ENCODE peak calls at places on chromosome 5, in nine cellular contexts. O, T, J, A, G, C, Z, D and U are unnamed samples.
A peak's percentile ranks its signal among the peaks of the same experiment; 100 is the strongest.

GRCh38 chr5:56552612-56553268 is 262.6 kb upstream of the MAP3K1 start:
- DNase-seq in O (no peak), T (no peak), J (no peak), A (no peak), G (no peak), C (no peak), Z (no peak), D (no peak), U (no peak)

GRCh38 chr5:9507974-9508373 is 37.9 kb downstream of the SEMA5A start:
- DNase-seq in O (no peak), T (no peak), J (no peak), A (no peak), G (no peak), C (no peak), Z (no peak), D (no peak), U (no peak)

GRCh38 chr5:126780165-126780827 is 3.4 kb downstream of the LMNB1 start:
- DNase-seq in O (no peak), T (no peak), J (no peak), A (no peak), G (peak; percentile 77), C (peak; percentile 61), Z (peak; percentile 74), D (peak; percentile 28), U (peak; percentile 43)

GRCh38 chr5:141680751-141681201 is 1.3 kb downstream of the ARAP3 start:
- DNase-seq in O (no peak), T (no peak), J (no peak), A (peak; percentile 32), G (no peak), C (no peak), Z (no peak), D (no peak), U (no peak)

GRCh38 chr5:176425138-176425537 is 8.8 kb upstream of the CLTB start:
- DNase-seq in O (no peak), T (no peak), J (no peak), A (no peak), G (no peak), C (no peak), Z (no peak), D (no peak), U (no peak)

GRCh38 chr5:12934722-12935121 is 1009.8 kb downstream of the DNAH5 start:
- DNase-seq in O (no peak), T (no peak), J (peak; percentile 15), A (no peak), G (no peak), C (peak; percentile 80), Z (no peak), D (no peak), U (no peak)

GRCh38 chr5:1658665-1659064 is 134.9 kb upstream of the LPCAT1 start:
- DNase-seq in O (peak; percentile 30), T (no peak), J (no peak), A (no peak), G (no peak), C (no peak), Z (no peak), D (no peak), U (no peak)

GRCh38 chr5:30000231-30000630 is 1193.3 kb upstream of the CDH6 start:
- DNase-seq in O (no peak), T (no peak), J (no peak), A (no peak), G (no peak), C (no peak), Z (no peak), D (no peak), U (no peak)

GRCh38 chr5:153513171-153513570 is 22.7 kb downstream of the GRIA1 start:
- DNase-seq in O (no peak), T (no peak), J (no peak), A (no peak), G (no peak), C (no peak), Z (no peak), D (no peak), U (no peak)

GRCh38 chr5:159890141-159890540 is 26.1 kb upstream of the ADRA1B start:
- DNase-seq in O (no peak), T (no peak), J (no peak), A (no peak), G (no peak), C (no peak), Z (no peak), D (no peak), U (no peak)

GRCh38 chr5:5025098-5025773 is 114.9 kb upstream of the ADAMTS16 start:
- DNase-seq in O (no peak), T (no peak), J (no peak), A (no peak), G (no peak), C (no peak), Z (no peak), D (no peak), U (no peak)

GRCh38 chr5:120631611-120632010 is 167.5 kb downstream of the PRR16 start:
- DNase-seq in O (no peak), T (no peak), J (no peak), A (no peak), G (no peak), C (no peak), Z (no peak), D (no peak), U (no peak)